ENCODE peak calls at places on chromosome 3, in five cellular contexts. V, M, G, I and X are unnamed samples.

GRCh38 chr3:3665546-3665945 is 133.7 kb upstream of the LRRN1 start:
- DNase-seq in V (no peak), M (no peak), G (no peak), I (no peak), X (no peak)

GRCh38 chr3:129123314-129124060 is 1.9 kb upstream of the RAB43 start:
- DNase-seq in V (no peak), M (no peak), G (peak; percentile 16), I (peak; percentile 8), X (peak; percentile 21)

GRCh38 chr3:101778385-101779046 is 495 bp upstream of the NXPE3 start:
- DNase-seq in V (no peak), M (no peak), G (no peak), I (no peak), X (no peak)

GRCh38 chr3:66076861-66077495 is 38.3 kb upstream of the MAGI1 start:
- DNase-seq in V (no peak), M (peak; percentile 21), G (peak; percentile 79), I (no peak), X (peak; percentile 92)

GRCh38 chr3:38599886-38600285 is 49.6 kb downstream of the SCN5A start:
- DNase-seq in V (no peak), M (no peak), G (no peak), I (no peak), X (no peak)

GRCh38 chr3:71441217-71441924 is 142.2 kb downstream of the FOXP1 start:
- DNase-seq in V (no peak), M (no peak), G (no peak), I (no peak), X (no peak)

GRCh38 chr3:105334138-105334882 is 32.4 kb upstream of the ALCAM start:
- DNase-seq in V (no peak), M (no peak), G (peak; percentile 36), I (no peak), X (peak; percentile 46)

GRCh38 chr3:8143186-8143585 is 358.4 kb upstream of the LMCD1 start:
- DNase-seq in V (no peak), M (no peak), G (peak; percentile 59), I (no peak), X (peak; percentile 26)

GRCh38 chr3:160754371-160754854 is 1.6 kb upstream of the PPM1L start:
- DNase-seq in V (peak; percentile 46), M (no peak), G (peak; percentile 52), I (no peak), X (peak; percentile 59)

GRCh38 chr3:46271910-46272309 is 29.6 kb downstream of the CCR3 start:
- DNase-seq in V (no peak), M (no peak), G (no peak), I (no peak), X (peak; percentile 10)

GRCh38 chr3:5016218-5017161 is 37.3 kb downstream of the BHLHE40 start:
- DNase-seq in V (no peak), M (no peak), G (peak; percentile 56), I (peak; percentile 42), X (peak; percentile 65)

GRCh38 chr3:2099028-2099671 is 484 bp downstream of the CNTN4 start:
- DNase-seq in V (no peak), M (no peak), G (no peak), I (no peak), X (no peak)

GRCh38 chr3:171283248-171284222 is 176.7 kb downstream of the TNIK start:
- DNase-seq in V (no peak), M (no peak), G (peak; percentile 74), I (no peak), X (no peak)

GRCh38 chr3:184711366-184712247 is at the start of gene MAGEF1:
- DNase-seq in V (peak; percentile 97), M (peak; percentile 48), G (peak; percentile 82), I (peak; percentile 41), X (peak; percentile 62)

GRCh38 chr3:110165344-110165743 is 828.0 kb upstream of the DPPA4 start:
- DNase-seq in V (no peak), M (no peak), G (no peak), I (no peak), X (no peak)

GRCh38 chr3:45972534-45973402 is 22.9 kb downstream of the FYCO1 start:
- DNase-seq in V (no peak), M (peak; percentile 85), G (peak; percentile 92), I (no peak), X (peak; percentile 93)

GRCh38 chr3:45560270-45561020 is 34.1 kb upstream of the LIMD1 start:
- DNase-seq in V (no peak), M (no peak), G (peak; percentile 82), I (no peak), X (peak; percentile 58)

GRCh38 chr3:101038880-101039279 is 45.7 kb upstream of the ABI3BP start:
- DNase-seq in V (no peak), M (no peak), G (peak; percentile 53), I (no peak), X (peak; percentile 83)

GRCh38 chr3:47772788-47773187 is 8.9 kb downstream of the SMARCC1 start:
- DNase-seq in V (no peak), M (no peak), G (no peak), I (no peak), X (no peak)

GRCh38 chr3:185781759-185782158 is 43.1 kb downstream of the IGF2BP2 start:
- DNase-seq in V (no peak), M (peak; percentile 51), G (peak; percentile 69), I (no peak), X (peak; percentile 80)

GRCh38 chr3:10224794-10225660 is 23.2 kb upstream of the TATDN2 start:
- DNase-seq in V (peak; percentile 60), M (no peak), G (peak; percentile 76), I (peak; percentile 40), X (peak; percentile 75)

GRCh38 chr3:46844851-46845250 is 18.4 kb downstream of the MYL3 start:
- DNase-seq in V (no peak), M (no peak), G (no peak), I (no peak), X (no peak)

GRCh38 chr3:16738451-16738850 is 133.2 kb upstream of the DAZL start:
- DNase-seq in V (no peak), M (no peak), G (no peak), I (no peak), X (peak; percentile 70)

GRCh38 chr3:32048487-32049174 is 57.8 kb upstream of the GPD1L start:
- DNase-seq in V (no peak), M (no peak), G (no peak), I (no peak), X (no peak)

GRCh38 chr3:43406637-43407023 is 120.3 kb downstream of the SNRK start:
- DNase-seq in V (no peak), M (no peak), G (no peak), I (no peak), X (no peak)

GRCh38 chr3:78659386-78659987 is 1108.3 kb downstream of the ROBO1 start:
- DNase-seq in V (no peak), M (peak; percentile 23), G (peak; percentile 75), I (no peak), X (peak; percentile 62)

GRCh38 chr3:104879919-104880318 is 486.8 kb upstream of the ALCAM start:
- DNase-seq in V (no peak), M (no peak), G (peak; percentile 31), I (no peak), X (peak; percentile 38)

GRCh38 chr3:72448858-72449257 is 399.4 kb downstream of the SHQ1 start:
- DNase-seq in V (no peak), M (no peak), G (no peak), I (no peak), X (no peak)

GRCh38 chr3:73009750-73010149 is 13.1 kb downstream of the PPP4R2 start:
- DNase-seq in V (no peak), M (no peak), G (no peak), I (no peak), X (no peak)